ENCODE peak calls at places on chromosome 3, in four cellular contexts. G is OCI-LY7, P is fibroblast of pulmonary artery, T is NCI-H524 treated with DMSO at 0.1 percent for 48 hours. E is an unnamed sample.

GRCh38 chr3:71132995-71133730 is 450.4 kb downstream of the FOXP1 start:
- DNase-seq in P (no peak), G (no peak), T (no peak), E (peak)

GRCh38 chr3:182816181-182816580 is 22.9 kb downstream of the ATP11B start:
- DNase-seq in P (no peak), G (no peak), T (no peak), E (no peak)

GRCh38 chr3:158050461-158050860 is 55.8 kb downstream of the SHOX2 start:
- DNase-seq in T (no peak), P (peak), G (no peak), E (no peak)

GRCh38 chr3:183378008-183378407 is 50.4 kb downstream of the MCF2L2 start:
- DNase-seq in P (no peak), G (no peak), T (no peak), E (no peak)

GRCh38 chr3:195524171-195524896 is 18.8 kb downstream of the PPP1R2 start:
- DNase-seq in T (no peak), P (no peak), G (no peak), E (no peak)

GRCh38 chr3:65604863-65605526 is 433.7 kb downstream of the MAGI1 start:
- DNase-seq in T (no peak), G (no peak), P (peak), E (no peak)

GRCh38 chr3:39126532-39127071 is 19.1 kb downstream of the TTC21A start:
- DNase-seq in G (peak), P (peak), T (no peak), E (peak)

GRCh38 chr3:129608087-129608935 is 1.8 kb upstream of the PLXND1 start:
- DNase-seq in T (peak), G (peak), P (peak), E (peak)

GRCh38 chr3:99751649-99752048 is 66.0 kb upstream of the CMSS1 start:
- DNase-seq in T (no peak), G (no peak), P (peak), E (no peak)

GRCh38 chr3:82262193-82262592 is 500.7 kb upstream of the GBE1 start:
- DNase-seq in P (no peak), G (no peak), T (no peak), E (no peak)

GRCh38 chr3:36635731-36636130 is 128.6 kb downstream of the DCLK3 start:
- DNase-seq in P (no peak), G (no peak), T (no peak), E (no peak)

GRCh38 chr3:184305577-184305976 is 6.5 kb downstream of the PSMD2 start:
- DNase-seq in G (peak), T (no peak), P (peak), E (peak)

GRCh38 chr3:53254810-53255359 is 937 bp downstream of the TKT start:
- DNase-seq in T (no peak), G (peak), P (peak), E (peak)

GRCh38 chr3:151724846-151725562 is 8.7 kb upstream of the AADACL2 start:
- DNase-seq in P (no peak), T (no peak), G (no peak), E (no peak)

GRCh38 chr3:53159415-53160135 is 1.4 kb upstream of the PRKCD start:
- DNase-seq in P (peak), T (no peak), G (no peak), E (no peak)

GRCh38 chr3:145776782-145777408 is 384.1 kb downstream of the PLOD2 start:
- DNase-seq in P (peak), G (peak), T (peak), E (peak)

GRCh38 chr3:185316740-185317407 is 46.1 kb upstream of the MAP3K13 start:
- DNase-seq in P (peak), T (no peak), G (no peak), E (no peak)

GRCh38 chr3:183342824-183343223 is 85.6 kb downstream of the MCF2L2 start:
- DNase-seq in P (no peak), T (no peak), G (no peak), E (no peak)

GRCh38 chr3:76509179-76509830 is 530.6 kb upstream of the ROBO2 start:
- DNase-seq in G (no peak), T (no peak), P (no peak), E (no peak)

GRCh38 chr3:22399566-22399965 is 648.6 kb upstream of the ZNF385D start:
- DNase-seq in G (no peak), T (no peak), P (peak), E (no peak)

GRCh38 chr3:45506084-45506483 is 88.5 kb upstream of the LIMD1 start:
- DNase-seq in G (no peak), P (no peak), T (no peak), E (no peak)

GRCh38 chr3:160200328-160200727 is 24.9 kb upstream of the C3orf80 start:
- DNase-seq in G (no peak), P (peak), T (peak), E (no peak)

E was measured in NCI-H2171 treated with DMSO at 0.1 percent for 48 hours.